ENCODE peak calls at places on chromosomes 12 and 14, in four cellular contexts. X, P, N and Q are unnamed samples.

GRCh38 chr14:64465856-64466554 is 706 bp downstream of the AKAP5 start:
- DNase-seq in X (no peak), P (peak), N (no peak), Q (no peak)

GRCh38 chr12:106566771-106567170 is 16.0 kb upstream of the RFX4 start:
- DNase-seq in X (no peak), P (no peak), N (no peak), Q (no peak)

GRCh38 chr14:35533357-35534129 is 421 bp upstream of the INSM2 start:
- DNase-seq in X (peak), P (peak), N (peak), Q (peak)

GRCh38 chr14:22824711-22825359 is 4.9 kb upstream of the MRPL52 start:
- DNase-seq in X (peak), P (no peak), N (no peak), Q (no peak)

GRCh38 chr12:98916106-98916505 is 271.0 kb downstream of the APAF1 start:
- DNase-seq in X (no peak), P (no peak), N (no peak), Q (no peak)

GRCh38 chr12:68899251-68899771 is 33.7 kb downstream of the CPM start:
- DNase-seq in X (no peak), P (peak), N (no peak), Q (no peak)

GRCh38 chr12:119695034-119695433 is 27.1 kb downstream of the PRKAB1 start:
- DNase-seq in X (no peak), P (no peak), N (no peak), Q (no peak)

GRCh38 chr14:64531567-64531966 is 9.0 kb upstream of the HSPA2 start:
- DNase-seq in X (no peak), P (no peak), N (no peak), Q (no peak)

GRCh38 chr14:76500480-76500879 is 124.5 kb downstream of the ESRRB start:
- DNase-seq in X (no peak), P (peak), N (no peak), Q (no peak)

GRCh38 chr12:130988261-130989175 is 34.8 kb downstream of the ADGRD1 start:
- DNase-seq in X (no peak), P (no peak), N (no peak), Q (no peak)

GRCh38 chr14:39474416-39474911 is 42.2 kb upstream of the FBXO33 start:
- DNase-seq in X (peak), P (no peak), N (no peak), Q (no peak)

GRCh38 chr14:54682578-54682977 is 115.7 kb downstream of the SAMD4A start:
- DNase-seq in X (no peak), P (no peak), N (no peak), Q (no peak)

GRCh38 chr12:49108958-49109404 is 1.7 kb downstream of the LMBR1L start:
- DNase-seq in X (no peak), P (peak), N (no peak), Q (no peak)

GRCh38 chr14:56666294-56666693 is 86.7 kb downstream of the TMEM260 start:
- DNase-seq in X (no peak), P (no peak), N (no peak), Q (no peak)

GRCh38 chr12:2959194-2959507 is at the start of gene TEAD4:
- DNase-seq in X (peak), P (peak), N (no peak), Q (no peak)

GRCh38 chr14:39339003-39339402 is 93.2 kb downstream of the FBXO33 start:
- DNase-seq in X (no peak), P (peak), N (no peak), Q (no peak)

GRCh38 chr14:61861320-61861865 is 99.2 kb downstream of the SNAPC1 start:
- DNase-seq in X (no peak), P (no peak), N (no peak), Q (no peak)

GRCh38 chr12:118034429-118035193 is 18.1 kb downstream of the RFC5 start:
- DNase-seq in X (no peak), P (peak), N (no peak), Q (no peak)

GRCh38 chr14:36129181-36129580 is 47.3 kb downstream of the PTCSC3 start:
- DNase-seq in X (no peak), P (no peak), N (no peak), Q (no peak)

GRCh38 chr14:23146980-23147379 is 27.9 kb upstream of the CEBPE start:
- DNase-seq in X (no peak), P (no peak), N (no peak), Q (no peak)

GRCh38 chr12:105107176-105107496 is 395 bp upstream of the WASHC4 start:
- DNase-seq in X (no peak), P (no peak), N (no peak), Q (no peak)

GRCh38 chr14:34874386-34875030 is 652 bp downstream of the BAZ1A start:
- DNase-seq in X (no peak), P (peak), N (peak), Q (peak)

GRCh38 chr12:6606331-6607131 is 648 bp downstream of the CHD4 start:
- DNase-seq in X (peak), P (peak), N (peak), Q (peak)

GRCh38 chr14:104687601-104688504 is 1.6 kb upstream of the INF2 start:
- DNase-seq in X (no peak), P (peak), N (no peak), Q (no peak)

GRCh38 chr12:109047081-109047805 is 5.1 kb upstream of the USP30 start:
- DNase-seq in X (no peak), P (no peak), N (no peak), Q (no peak)